ENCODE peak calls at places on chromosomes 2 and 18, in four cellular contexts. V, X, E and A are unnamed samples.
A peak's percentile ranks its signal among the peaks of the same experiment; 100 is the strongest.

GRCh38 chr2:190599546-190600220 is 49.2 kb upstream of the NAB1 start:
- DNase-seq in V (no peak), X (no peak), E (no peak), A (no peak)

GRCh38 chr2:123144082-123144481 is 881.0 kb upstream of the CNTNAP5 start:
- DNase-seq in V (no peak), X (no peak), E (no peak), A (no peak)

GRCh38 chr2:219155054-219155644 is 5.5 kb downstream of the NHEJ1 start:
- DNase-seq in V (peak; percentile 20), X (peak; percentile 85), E (peak; percentile 50), A (peak; percentile 42)

GRCh38 chr18:10190564-10190963 is 263.9 kb upstream of the APCDD1 start:
- DNase-seq in V (no peak), X (no peak), E (no peak), A (no peak)

GRCh38 chr2:216130346-216130951 is 21.3 kb downstream of the XRCC5 start:
- DNase-seq in V (no peak), X (peak; percentile 39), E (no peak), A (no peak)

GRCh38 chr2:226720948-226721347 is 78.7 kb downstream of the IRS1 start:
- DNase-seq in V (no peak), X (no peak), E (no peak), A (no peak)

GRCh38 chr2:35067420-35067819 is 1288.2 kb upstream of the CRIM1 start:
- DNase-seq in V (no peak), X (no peak), E (no peak), A (no peak)

GRCh38 chr18:64474751-64475150 is 325.9 kb upstream of the LINC00305 start:
- DNase-seq in V (no peak), X (no peak), E (no peak), A (no peak)

GRCh38 chr2:32772623-32773221 is 144.9 kb downstream of the TTC27 start:
- DNase-seq in V (peak; percentile 29), X (peak; percentile 78), E (peak; percentile 30), A (peak; percentile 39)

GRCh38 chr2:46999857-47000678 is 84.5 kb upstream of the MCFD2 start:
- DNase-seq in V (no peak), X (no peak), E (no peak), A (no peak)

GRCh38 chr2:55364189-55365055 is 55.2 kb downstream of the CCDC88A start:
- DNase-seq in V (peak; percentile 92), X (peak; percentile 98), E (no peak), A (no peak)

DNA sequence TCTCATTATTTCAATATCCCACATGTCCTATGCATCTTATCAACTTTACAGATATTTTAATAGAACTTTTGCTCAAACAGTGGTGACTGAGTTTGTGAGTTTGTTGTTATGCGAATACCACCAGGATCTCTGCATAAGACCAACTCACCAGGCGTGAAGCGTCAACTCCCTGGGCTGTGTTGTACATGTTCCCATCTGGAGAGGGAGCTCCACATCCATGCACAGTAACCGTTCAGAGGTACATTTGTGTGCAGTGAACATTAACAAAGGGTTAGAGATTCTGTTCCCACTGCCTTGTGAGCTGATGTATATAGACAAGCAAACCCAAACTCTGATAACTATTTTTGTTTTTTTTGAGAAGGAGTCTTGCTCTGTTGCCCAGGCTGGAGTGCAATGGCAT is 188.7 kb downstream of the MYT1L start:
- DNase-seq in V (no peak), X (no peak), E (no peak), A (no peak)
- TF ChIP-seq CTCF in V (no peak), X (no peak), E (no peak), A (peak; percentile 59)

DNA sequence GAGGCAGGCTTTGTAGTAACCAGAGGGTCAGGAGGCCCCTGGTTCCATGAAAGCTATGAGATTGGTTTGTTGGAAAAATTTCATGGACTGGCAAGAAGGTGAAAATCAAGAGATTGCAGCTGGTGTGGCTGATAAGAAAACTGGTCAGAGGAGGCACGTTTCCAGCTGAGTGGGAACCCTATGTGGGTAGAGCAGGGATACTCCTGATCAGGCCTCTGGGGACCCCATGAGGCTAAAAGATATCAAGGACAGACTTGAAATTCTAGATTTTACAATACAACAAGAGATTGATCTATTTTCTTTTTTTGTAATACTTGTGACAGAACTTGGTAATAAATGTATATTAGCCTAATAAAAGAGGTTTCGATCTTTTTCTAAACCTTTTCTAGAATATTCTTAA is 1615.1 kb downstream of the DPP10 start:
- DNase-seq in V (no peak), X (no peak), E (no peak), A (peak; percentile 7)
- TF ChIP-seq CTCF in V (no peak), X (no peak), E (no peak), A (no peak)

DNA sequence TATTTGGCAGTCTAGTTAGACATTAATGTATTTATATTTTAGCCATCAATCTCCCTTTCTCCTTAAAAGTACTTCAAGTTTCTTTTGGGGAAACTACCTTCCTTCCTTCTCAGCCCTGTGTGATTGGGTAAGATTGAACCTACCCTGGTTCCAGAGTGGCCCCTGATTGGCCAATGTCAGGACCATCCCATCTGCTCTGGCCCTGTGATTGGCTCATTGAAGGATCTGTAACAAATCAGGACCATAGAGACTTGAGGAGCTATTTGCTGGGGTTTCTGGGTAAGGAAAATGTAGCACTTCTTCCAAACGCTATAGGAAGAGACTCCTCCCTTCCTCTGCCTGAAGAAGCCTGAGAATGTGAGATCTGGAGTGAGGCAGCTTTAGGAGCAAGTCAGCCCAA is 59.3 kb downstream of the AQP4 start:
- DNase-seq in V (no peak), X (no peak), E (no peak), A (no peak)
- TF ChIP-seq CTCF in V (no peak), X (no peak), E (no peak), A (no peak)

GRCh38 chr2:130756721-130757195 is 1.4 kb downstream of the AMER3 start:
- DNase-seq in V (no peak), X (no peak), E (no peak), A (no peak)

GRCh38 chr2:130754811-130755210 is 529 bp upstream of the AMER3 start:
- DNase-seq in V (no peak), X (no peak), E (no peak), A (no peak)

GRCh38 chr2:130759906-130760753 is 4.8 kb downstream of the AMER3 start:
- DNase-seq in V (no peak), X (peak; percentile 11), E (no peak), A (peak; percentile 57)

GRCh38 chr2:130755234-130756040 is at the start of gene AMER3:
- DNase-seq in V (no peak), X (no peak), E (no peak), A (peak; percentile 84)

GRCh38 chr2:130756041-130756720 is 841 bp downstream of the AMER3 start:
- DNase-seq in V (no peak), X (peak; percentile 13), E (peak; percentile 82), A (peak; percentile 56)
- TF ChIP-seq CTCF in V (no peak), X (no peak), E (no peak), A (no peak)

DNA sequence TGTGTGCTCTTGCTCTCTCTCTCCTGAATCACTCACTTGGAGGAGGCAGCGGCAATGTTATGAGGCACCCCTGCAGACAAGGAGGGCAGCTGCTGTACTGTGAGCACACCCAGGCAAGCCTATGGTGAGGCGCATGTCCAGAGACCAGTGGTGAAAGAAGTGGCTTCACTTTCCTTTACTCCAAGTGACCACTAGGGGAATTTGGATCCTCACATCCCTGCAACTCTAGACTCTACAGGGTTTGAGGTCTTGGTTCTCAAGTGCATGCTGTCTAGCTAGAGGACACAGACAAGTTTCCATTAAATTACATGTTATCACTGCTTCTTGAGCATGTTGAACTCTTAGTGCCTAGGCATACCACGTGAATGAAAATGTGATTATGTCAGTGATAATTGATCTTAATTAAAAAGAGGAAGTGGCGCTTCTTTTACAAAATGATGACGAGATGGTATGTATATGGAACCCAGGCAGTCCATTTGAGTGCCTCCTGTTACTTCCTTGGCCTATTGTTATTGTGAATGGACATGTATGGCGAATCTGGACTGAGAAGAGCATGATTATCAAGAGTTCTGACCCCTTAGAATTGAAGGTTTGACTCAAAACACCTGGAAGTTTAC is 181.0 kb upstream of the CDH2 start:
- DNase-seq in V (no peak), X (no peak), E (no peak), A (peak; percentile 13)
- TF ChIP-seq CTCF in V (no peak), X (peak; percentile 16), E (peak; percentile 30), A (peak; percentile 59)

DNA sequence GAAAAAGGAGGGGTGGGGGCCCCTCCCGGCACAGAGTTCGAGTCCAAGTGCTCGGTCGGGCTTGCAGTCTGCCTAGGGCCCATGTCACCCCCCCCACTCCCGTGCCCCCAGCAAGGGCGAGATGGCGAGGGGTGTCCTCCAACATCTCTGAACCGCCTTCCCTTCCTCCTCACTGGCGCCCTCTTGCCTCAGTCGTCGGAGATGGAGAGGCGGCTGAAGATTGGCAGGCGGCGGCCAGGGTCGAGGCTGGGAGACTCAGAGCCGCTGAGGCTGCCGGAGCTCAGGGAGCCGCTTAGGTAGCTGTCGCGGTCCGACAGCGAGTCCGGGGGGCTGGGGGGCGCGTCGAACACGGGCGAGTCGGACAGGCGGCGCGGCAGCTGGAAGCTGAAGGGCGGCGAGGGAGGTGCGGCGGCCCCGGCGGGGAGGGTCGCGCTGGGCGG is 2.3 kb downstream of the ZFP36L2 start:
- DNase-seq in V (no peak), X (peak; percentile 78), E (peak; percentile 78), A (peak; percentile 50)
- TF ChIP-seq CTCF in V (peak; percentile 71), X (peak; percentile 45), E (peak; percentile 28), A (peak; percentile 47)

GRCh38 chr18:75129717-75130477 is 79.0 kb downstream of the PTGR3 start:
- DNase-seq in V (no peak), X (no peak), E (no peak), A (peak; percentile 4)

GRCh38 chr18:75131455-75132000 is 77.4 kb downstream of the PTGR3 start:
- DNase-seq in V (no peak), X (no peak), E (no peak), A (peak; percentile 7)

GRCh38 chr18:75132068-75132467 is 76.9 kb downstream of the PTGR3 start:
- DNase-seq in V (no peak), X (no peak), E (no peak), A (no peak)

GRCh38 chr18:75128911-75129716 is 79.8 kb downstream of the PTGR3 start:
- DNase-seq in V (no peak), X (no peak), E (no peak), A (peak; percentile 5)

DNA sequence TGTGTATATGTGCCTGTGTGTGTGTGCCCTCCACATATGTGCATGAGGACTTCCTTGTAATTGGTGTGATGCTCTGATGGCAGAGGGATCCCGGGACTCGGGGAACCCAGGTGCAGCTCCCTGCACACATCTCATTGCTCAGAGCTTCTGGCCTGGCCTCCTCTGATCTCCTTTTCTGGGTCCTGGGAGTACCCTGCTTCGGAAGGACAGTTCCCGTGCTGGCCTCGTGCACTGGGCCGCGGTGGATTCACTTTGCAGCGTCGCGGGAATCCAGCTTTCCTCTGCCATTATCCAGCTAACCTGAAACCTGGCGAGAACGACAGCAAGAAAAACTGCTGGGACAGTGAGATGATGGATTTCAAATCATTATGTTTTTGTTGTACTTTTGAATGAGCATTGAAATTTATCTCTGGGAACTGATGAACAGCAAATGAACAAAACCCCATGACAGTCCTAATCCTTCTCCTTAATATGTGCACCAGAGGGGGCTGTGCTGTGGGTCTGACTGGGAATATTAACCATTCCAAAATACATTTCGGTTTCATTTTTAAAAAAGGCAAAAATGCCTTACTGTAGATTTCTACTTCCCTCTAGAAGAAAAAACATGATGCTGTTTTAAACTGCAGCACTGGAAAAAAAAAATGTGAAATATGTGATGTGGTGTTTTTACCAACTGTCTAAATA is 78.2 kb downstream of the PTGR3 start:
- DNase-seq in V (no peak), X (no peak), E (no peak), A (peak; percentile 4)
- TF ChIP-seq CTCF in V (peak; percentile 32), X (peak; percentile 20), E (no peak), A (no peak)

DNA sequence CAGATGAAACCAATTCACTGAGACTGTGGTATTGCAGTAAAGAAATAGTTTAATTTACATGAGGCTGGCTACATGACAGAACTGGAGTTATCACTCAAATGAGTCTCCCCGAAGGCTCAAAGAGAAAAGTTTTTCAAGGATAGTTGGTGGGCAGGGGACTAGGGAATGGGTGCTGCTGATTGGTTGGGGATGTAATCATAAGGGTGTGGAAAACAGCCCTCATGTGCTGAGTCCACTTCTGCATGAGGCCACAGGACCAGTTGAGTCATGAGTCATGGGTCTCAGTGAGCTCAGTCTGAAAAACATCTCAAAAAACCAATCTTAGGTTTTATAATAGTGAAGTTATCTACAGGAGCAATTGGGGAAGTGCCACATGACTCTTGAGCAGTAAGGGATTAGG is 173.1 kb upstream of the NDUFV2 start:
- DNase-seq in V (no peak), X (no peak), E (no peak), A (no peak)
- TF ChIP-seq CTCF in V (no peak), X (no peak), E (no peak), A (no peak)